ENCODE peak calls at places on chromosomes 11 and 22, in six cellular contexts. K, X, M, L, C and Z are unnamed samples.
A peak's percentile ranks its signal among the peaks of the same experiment; 100 is the strongest.

GRCh38 chr11:76659672-76660532 is 10.6 kb downstream of the LRRC32 start:
- DNase-seq in C (peak; percentile 73), L (no peak), X (no peak), M (no peak), K (no peak), Z (no peak)

GRCh38 chr11:65389294-65389980 is 3.0 kb downstream of the FRMD8 start:
- DNase-seq in L (no peak), K (no peak), X (no peak), M (no peak), C (peak; percentile 68), Z (no peak)

GRCh38 chr22:19061471-19062138 is 60.6 kb downstream of the DGCR2 start:
- DNase-seq in M (no peak), L (no peak), C (peak; percentile 17), K (no peak), X (no peak), Z (no peak)

GRCh38 chr11:6862961-6863360 is at the start of gene OR10A2:
- DNase-seq in C (no peak), X (no peak), K (no peak), M (no peak), L (no peak), Z (no peak)

GRCh38 chr11:18265949-18266348 is at the start of gene SAA1:
- DNase-seq in L (no peak), X (no peak), C (no peak), M (peak; percentile 39), K (no peak), Z (no peak)

GRCh38 chr11:38226684-38227083 is 1628.6 kb upstream of the RAG2 start:
- DNase-seq in K (no peak), C (no peak), X (no peak), M (no peak), L (no peak), Z (no peak)

GRCh38 chr22:36365020-36365411 is 22.8 kb downstream of the MYH9 start:
- DNase-seq in M (peak; percentile 90), L (peak; percentile 88), X (peak; percentile 85), C (no peak), K (peak; percentile 62), Z (no peak)

GRCh38 chr22:47201186-47201995 is 438.9 kb downstream of the TBC1D22A start:
- DNase-seq in L (no peak), M (no peak), K (no peak), C (peak; percentile 66), X (no peak), Z (no peak)

GRCh38 chr11:65551572-65552398 is 6.4 kb downstream of the LTBP3 start:
- DNase-seq in X (no peak), K (no peak), C (peak; percentile 94), M (no peak), L (peak; percentile 60), Z (no peak)

GRCh38 chr22:28064941-28065340 is 145.9 kb upstream of the PITPNB start:
- DNase-seq in C (no peak), M (peak; percentile 46), K (no peak), X (no peak), L (no peak), Z (no peak)